ENCODE peak calls at places on chromosomes 4 and X, in seven cellular contexts. G, Q, D, W, Z, M and I are unnamed samples.

GRCh38 chr4:111718763-111719537 is 426.3 kb upstream of the FAM241A start:
- DNase-seq in G (no peak), Q (no peak), D (no peak), W (no peak), Z (no peak), M (no peak), I (no peak)

GRCh38 chr4:85051526-85051925 is 85.0 kb upstream of the WDFY3 start:
- DNase-seq in G (no peak), Q (no peak), D (no peak), W (no peak), Z (no peak), M (no peak), I (no peak)

GRCh38 chr4:9804918-9805317 is 23.5 kb downstream of the DRD5 start:
- DNase-seq in G (no peak), Q (no peak), D (no peak), W (no peak), Z (no peak), M (no peak), I (no peak)

GRCh38 chr4:142379277-142380051 is 466.6 kb downstream of the INPP4B start:
- DNase-seq in G (no peak), Q (no peak), D (no peak), W (peak; percentile 92), Z (peak; percentile 90), M (no peak), I (peak; percentile 94)

GRCh38 chr4:58214376-58214775 is 1104.2 kb upstream of the IGFBP7 start:
- DNase-seq in G (no peak), Q (no peak), D (no peak), W (no peak), Z (no peak), M (no peak), I (no peak)

GRCh38 chr4:31059753-31060522 is 339.8 kb downstream of the PCDH7 start:
- DNase-seq in G (no peak), Q (no peak), D (no peak), W (peak; percentile 21), Z (peak; percentile 36), M (no peak), I (peak; percentile 8)

GRCh38 chrX:13110427-13111324 is 66.3 kb upstream of the FAM9C start:
- DNase-seq in G (peak; percentile 88), Q (no peak), D (peak; percentile 55), W (peak; percentile 92), Z (peak; percentile 92), M (no peak), I (peak; percentile 95)

GRCh38 chrX:97704474-97704873 is 820.8 kb downstream of the RPA4 start:
- DNase-seq in G (peak; percentile 42), Q (no peak), D (no peak), W (no peak), Z (no peak), M (no peak), I (no peak)

GRCh38 chr4:70958681-70959080 is 34.8 kb upstream of the DCK start:
- DNase-seq in G (no peak), Q (no peak), D (no peak), W (peak; percentile 91), Z (peak; percentile 89), M (no peak), I (peak; percentile 28)

GRCh38 chr4:99710681-99711345 is 53.2 kb upstream of the C4orf54 start:
- DNase-seq in G (no peak), Q (no peak), D (no peak), W (no peak), Z (peak; percentile 63), M (no peak), I (no peak)

GRCh38 chrX:128676651-128677050 is 624.4 kb upstream of the ACTRT1 start:
- DNase-seq in G (no peak), Q (no peak), D (no peak), W (peak; percentile 1), Z (no peak), M (no peak), I (no peak)

GRCh38 chr4:168685136-168685535 is 188.3 kb downstream of the PALLD start:
- DNase-seq in G (no peak), Q (no peak), D (no peak), W (no peak), Z (no peak), M (no peak), I (no peak)

GRCh38 chr4:1792832-1793495 is at the start of gene FGFR3:
- DNase-seq in G (peak; percentile 66), Q (peak; percentile 87), D (peak; percentile 44), W (no peak), Z (no peak), M (no peak), I (peak; percentile 26)

GRCh38 chrX:45404206-45404605 is 203.5 kb upstream of the DIPK2B start:
- DNase-seq in G (no peak), Q (no peak), D (no peak), W (no peak), Z (no peak), M (no peak), I (no peak)

GRCh38 chrX:103608305-103608963 is 671 bp downstream of the TCEAL3 start:
- DNase-seq in G (no peak), Q (no peak), D (peak; percentile 20), W (no peak), Z (no peak), M (peak; percentile 58), I (no peak)

DNA sequence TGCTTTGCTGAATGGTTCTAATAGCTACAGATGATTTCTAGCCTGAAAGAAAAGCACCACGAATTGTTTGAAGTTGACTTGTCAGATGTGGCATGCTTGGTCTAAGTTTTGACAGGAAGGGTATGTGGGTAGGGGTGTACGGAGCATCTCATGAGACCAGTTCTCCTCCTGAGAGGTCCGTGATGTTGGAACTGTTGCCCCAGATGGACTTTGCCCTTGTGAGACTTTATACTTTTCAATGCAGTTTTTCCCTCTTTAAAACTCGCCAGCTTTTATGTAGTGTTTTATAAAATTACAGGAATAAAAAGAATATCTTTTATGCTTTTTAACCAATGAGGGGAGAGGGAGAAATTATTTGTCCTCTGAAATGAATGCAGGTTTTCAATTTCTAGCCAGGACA is 16.6 kb upstream of the XG start:
- DNase-seq in G (no peak), Q (no peak), D (no peak), W (no peak), Z (no peak), M (no peak), I (no peak)
- H3K4me3 ChIP-seq in G (no peak overlapping the region), Q (no peak overlapping the region), D (no peak overlapping the region), W (no peak overlapping the region), Z (no peak overlapping the region), M (no peak overlapping the region), I (no peak overlapping the region)

DNA sequence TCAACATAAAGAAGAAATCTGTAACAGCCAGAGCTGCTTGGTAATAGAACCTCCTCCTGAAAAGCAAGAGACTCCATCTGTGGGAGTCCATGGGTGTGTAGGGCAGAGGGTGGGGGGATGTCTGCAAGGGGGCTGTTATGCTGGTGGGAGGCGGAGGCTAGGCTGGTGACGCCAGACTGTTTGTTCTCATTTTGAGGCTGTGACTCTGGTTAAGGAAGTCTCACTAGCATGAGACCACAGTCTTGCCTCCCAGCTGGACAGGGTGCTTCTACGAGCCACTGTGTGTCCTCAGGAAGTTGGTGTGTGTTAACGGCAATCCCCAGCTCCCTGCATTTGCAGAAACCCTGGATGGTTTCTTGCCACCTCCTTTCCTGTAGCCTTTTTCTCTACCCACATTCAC is 79.8 kb downstream of the NSUN7 start:
- DNase-seq in G (no peak), Q (no peak), D (no peak), W (no peak), Z (no peak), M (peak; percentile 71), I (no peak)
- H3K4me3 ChIP-seq in G (no peak overlapping the region), Q (no peak overlapping the region), D (no peak overlapping the region), W (no peak overlapping the region), Z (no peak overlapping the region), M (no peak overlapping the region), I (no peak overlapping the region)

DNA sequence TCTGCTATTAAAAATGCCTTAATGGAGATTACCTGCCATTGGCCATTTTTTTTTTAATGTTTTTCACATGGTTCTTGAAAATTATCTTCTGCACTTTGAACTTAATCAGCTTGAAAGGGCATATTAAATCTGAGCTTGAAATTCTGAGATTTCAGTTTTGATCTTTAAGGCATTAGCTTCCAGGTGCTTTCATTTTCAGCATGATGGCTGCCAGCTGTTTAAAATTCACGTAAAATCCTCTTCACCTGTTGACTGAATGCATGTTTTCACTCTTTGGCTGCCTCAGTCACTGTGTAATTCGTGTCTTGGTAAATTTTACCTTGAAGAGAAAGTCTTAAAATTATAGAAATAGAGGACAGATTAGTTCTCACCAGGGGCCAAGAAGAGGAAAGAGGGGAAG is 39.6 kb downstream of the SMAD1 start:
- DNase-seq in G (no peak), Q (no peak), D (no peak), W (no peak), Z (no peak), M (no peak), I (no peak)
- H3K4me3 ChIP-seq in G (no peak overlapping the region), Q (no peak overlapping the region), D (no peak overlapping the region), W (no peak overlapping the region), Z (no peak overlapping the region), M (no peak overlapping the region), I (no peak overlapping the region)

DNA sequence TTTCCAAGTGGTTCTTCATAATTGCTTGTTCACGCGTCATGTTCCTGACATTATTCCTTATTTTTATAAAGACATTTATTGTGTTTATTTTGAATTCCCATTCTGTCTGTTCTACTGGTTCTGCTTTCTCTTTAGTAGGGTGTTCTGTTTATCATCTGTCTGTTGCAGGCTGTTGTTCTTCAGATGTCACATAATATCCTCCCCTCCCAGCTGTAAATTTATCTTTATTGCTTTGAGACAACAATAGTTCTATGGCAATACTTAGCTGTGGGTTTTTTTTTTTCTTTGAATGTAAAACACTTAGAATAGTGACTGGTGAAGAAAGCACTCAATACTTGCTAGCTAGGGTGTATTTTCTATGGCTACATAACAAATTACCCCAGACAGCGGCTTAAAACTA is 63.6 kb upstream of the ENPEP start:
- DNase-seq in G (peak; percentile 33), Q (no peak), D (no peak), W (no peak), Z (no peak), M (no peak), I (no peak)
- H3K4me3 ChIP-seq in G (no peak overlapping the region), Q (no peak overlapping the region), D (no peak overlapping the region), W (no peak overlapping the region), Z (no peak overlapping the region), M (no peak overlapping the region), I (no peak overlapping the region)

DNA sequence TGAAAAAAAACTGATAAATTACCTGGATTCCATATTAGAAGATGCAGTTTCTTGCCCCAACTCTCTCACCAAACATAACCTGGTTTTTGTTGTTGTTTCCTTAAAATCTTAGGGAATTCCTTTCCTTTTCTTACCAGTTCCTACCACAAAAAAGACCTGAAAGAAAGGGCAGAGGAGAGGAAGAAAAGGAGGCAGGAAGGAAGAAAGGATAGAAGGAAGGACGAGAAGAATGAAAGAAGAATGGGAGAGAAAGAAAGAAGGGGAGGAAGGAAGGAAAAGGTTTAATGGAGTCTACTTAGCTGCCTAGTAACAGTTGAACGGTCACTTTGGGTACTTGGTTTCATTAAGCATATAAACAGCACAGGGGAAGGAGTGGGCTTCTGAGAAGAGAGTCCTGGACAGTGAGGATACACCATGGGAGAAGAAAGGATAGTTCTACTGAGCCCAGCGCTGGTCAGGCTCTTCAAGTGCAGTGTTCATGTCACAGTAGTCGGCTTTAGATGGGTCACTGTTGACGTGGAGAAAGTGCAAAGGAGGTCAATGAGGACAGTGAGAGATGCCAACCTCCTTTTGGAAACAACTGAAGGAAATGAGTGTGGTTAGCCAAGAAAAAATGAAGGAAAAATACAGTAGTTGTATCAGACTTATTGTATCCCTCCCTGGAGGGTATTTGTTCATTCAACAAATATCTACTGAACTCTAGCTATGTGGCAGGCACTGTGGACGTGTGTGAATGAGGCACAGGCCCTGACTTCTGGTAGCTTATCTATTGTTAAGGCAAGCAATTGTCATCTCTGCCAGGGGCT is 1.1 kb upstream of the CHIC2 start:
- DNase-seq in G (no peak), Q (peak; percentile 10), D (no peak), W (no peak), Z (no peak), M (no peak), I (peak; percentile 64)
- H3K4me3 ChIP-seq in G (no peak overlapping the region), Q (peak overlapping the region; percentile 80), D (peak overlapping the region; percentile 25), W (no peak overlapping the region), Z (no peak overlapping the region), M (peak overlapping the region; percentile 38), I (no peak overlapping the region)